ENCODE peak calls at places on chromosomes 4 and X, in six cellular contexts. Q is cardiac muscle cell, W is OCI-LY7, G is Peyer's patch, T is uterus, Y is prostate gland. I is an unnamed sample. For H3K4me1 and H3K36me3, the result is how much of the 10 kb centered on the place peaks cover.

GRCh38 chr4:122898370-122899150 is 23.8 kb downstream of the NUDT6 start:
- DNase-seq in T (no peak), Q (peak), W (no peak), G (no peak), Y (peak), I (peak)

GRCh38 chr4:82479562-82479961 is 49.2 kb downstream of the ENOPH1 start:
- DNase-seq in Y (no peak), T (no peak), W (no peak), G (no peak), Q (no peak), I (no peak)

GRCh38 chr4:9146967-9147366 is 23.2 kb upstream of the FAM90A26 start:
- DNase-seq in T (no peak), Q (no peak), W (no peak), G (no peak), Y (no peak), I (no peak)

GRCh38 chr4:162675661-162676060 is 491.0 kb downstream of the NAF1 start:
- DNase-seq in Y (no peak), W (no peak), G (no peak), T (no peak), Q (no peak), I (no peak)

GRCh38 chr4:64158648-64159326 is 250.5 kb downstream of the TECRL start:
- DNase-seq in G (peak), Q (peak), T (no peak), Y (peak), W (peak), I (peak)

GRCh38 chr4:156578713-156579112 is 392.9 kb downstream of the PDGFC start:
- DNase-seq in W (no peak), Y (no peak), T (no peak), Q (no peak), G (no peak), I (no peak)

GRCh38 chr4:140152760-140153418 is 1.1 kb downstream of the MAML3 start:
- DNase-seq in T (peak), W (peak), Q (peak), Y (peak), G (peak), I (no peak)

GRCh38 chr4:989722-990471 is 3.1 kb downstream of the IDUA start:
- DNase-seq in Y (no peak), G (no peak), T (no peak), W (no peak), Q (no peak), I (no peak)

GRCh38 chr4:186144596-186145569 is 40.4 kb downstream of the FAM149A start:
- DNase-seq in G (no peak), Y (peak), T (peak), Q (peak), W (no peak), I (no peak)

GRCh38 chrX:11968991-11969390 is 169.3 kb upstream of the FRMPD4 start:
- DNase-seq in Y (no peak), G (no peak), T (no peak), Q (peak), W (no peak), I (no peak)

GRCh38 chr4:124427095-124427767 is 285.3 kb downstream of the ANKRD50 start:
- DNase-seq in Q (peak), Y (no peak), G (no peak), T (no peak), W (no peak), I (peak)

GRCh38 chrX:1946974-1947373 is 332.1 kb downstream of the ASMT start:
- DNase-seq in T (no peak), G (no peak), Y (no peak), W (no peak), Q (no peak), I (no peak)

GRCh38 chr4:186701273-186701672 is 22.4 kb downstream of the FAT1 start:
- DNase-seq in G (no peak), Y (peak), Q (peak), T (no peak), W (no peak), I (no peak)

GRCh38 chr4:75718529-75718928 is 5.8 kb upstream of the USO1 start:
- DNase-seq in Q (no peak), Y (no peak), T (no peak), G (no peak), W (no peak), I (no peak)

GRCh38 chr4:163818673-163819072 is 324.2 kb downstream of the TMA16 start:
- DNase-seq in G (no peak), Q (no peak), T (no peak), Y (no peak), W (no peak), I (no peak)

GRCh38 chrX:99242001-99242400 is 1168.1 kb downstream of the PCDH19 start:
- DNase-seq in T (no peak), W (no peak), Q (no peak), Y (no peak), G (no peak), I (no peak)

GRCh38 chr4:81495308-81495707 is 23.6 kb upstream of the RASGEF1B start:
- DNase-seq in Q (no peak), T (no peak), W (no peak), Y (no peak), G (no peak), I (no peak)

GRCh38 chrX:103791826-103792458 is 15.3 kb downstream of the PLP1 start:
- DNase-seq in Q (peak), Y (no peak), T (no peak), W (no peak), G (no peak), I (no peak)

GRCh38 chr4:137267024-137267423 is 265.3 kb downstream of the PCDH18 start:
- DNase-seq in Q (peak), W (no peak), T (no peak), Y (no peak), G (no peak), I (no peak)

GRCh38 chr4:135724426-135724825 is 1522.8 kb upstream of the PABPC4L start:
- DNase-seq in W (no peak), G (no peak), T (no peak), Y (no peak), Q (no peak), I (no peak)

GRCh38 chrX:56790778-56791177 is 61.7 kb downstream of the NBDY start:
- DNase-seq in T (no peak), G (peak), Q (no peak), Y (no peak), W (no peak), I (no peak)

GRCh38 chrX:44954562-44954961 is 81.6 kb downstream of the KDM6A start:
- DNase-seq in Y (no peak), G (no peak), Q (no peak), W (no peak), T (no peak), I (no peak)

GRCh38 chrX:46710927-46711623 is 47.8 kb downstream of the SLC9A7 start:
- DNase-seq in G (no peak), Y (no peak), T (no peak), Q (no peak), W (peak), I (no peak)

GRCh38 chr4:119733431-119733830 is 104.8 kb upstream of the PDE5A start:
- DNase-seq in Q (no peak), T (no peak), G (no peak), Y (no peak), W (no peak), I (no peak)

GRCh38 chrX:153769865-153770605 is 6.0 kb downstream of the PLXNB3 start:
- DNase-seq in G (no peak), Q (no peak), W (no peak), T (no peak), Y (no peak), I (no peak)

GRCh38 chrX:7139202-7140081 is 8.1 kb upstream of the STS start:
- DNase-seq in Q (peak), Y (no peak), T (no peak), G (no peak), W (no peak), I (no peak)

GRCh38 chr4:102625232-102625930 is 124.2 kb downstream of the NFKB1 start:
- DNase-seq in T (peak), G (peak), Q (peak), W (peak), Y (no peak), I (no peak)

GRCh38 chrX:40091691-40092421 is 5.9 kb downstream of the BCOR start:
- DNase-seq in G (no peak), Q (no peak), Y (peak), W (no peak), T (no peak), I (no peak)
- H3K4me1 ChIP-seq in G (under half), Q (half or more), Y (under half), W (half or more), T (under half), I (under half)

GRCh38 chr4:68336530-68336929 is 13.4 kb downstream of the YTHDC1 start:
- DNase-seq in W (no peak), T (no peak), G (no peak), Y (no peak), Q (no peak), I (no peak)
- H3K36me3 ChIP-seq in W (half or more), T (under half), G (half or more), Y (under half), Q (half or more), I (under half)

DNA sequence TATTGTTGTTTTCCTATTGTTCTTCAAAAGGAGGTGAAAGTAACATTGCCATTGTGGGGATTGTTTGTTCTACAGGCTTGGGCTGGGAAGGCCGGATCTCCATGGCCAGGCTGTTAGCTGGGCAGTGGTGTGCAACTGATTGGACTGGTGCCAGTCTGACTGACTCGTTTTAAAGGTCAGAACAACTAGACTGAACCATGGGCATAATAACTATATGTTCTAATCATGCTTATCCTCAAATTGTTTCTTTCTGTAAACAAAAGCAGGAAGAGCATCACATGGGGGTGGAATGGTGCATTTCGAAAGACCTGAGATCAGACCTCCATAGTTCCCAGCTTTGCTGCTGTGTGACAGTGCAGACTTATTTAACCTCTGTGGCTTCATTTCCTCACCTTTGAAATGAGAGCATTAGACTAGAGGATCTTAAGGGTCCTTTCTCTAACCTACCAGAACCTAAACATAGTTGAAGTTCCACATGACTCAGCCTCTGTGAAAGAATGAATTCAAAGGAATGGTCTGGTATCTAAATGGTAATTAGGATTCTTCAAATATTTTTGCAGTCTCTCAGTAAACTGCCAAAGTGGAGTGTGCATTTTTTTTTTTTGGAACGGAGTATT is 66.7 kb upstream of the PGRMC2 start:
- DNase-seq in G (no peak), Q (peak), Y (no peak), W (no peak), T (no peak), I (peak)
- H3K4me1 ChIP-seq in G (under half), Q (under half), Y (under half), W (under half), T (under half), I (under half)

GRCh38 chr4:86791126-86791525 is 58.1 kb downstream of the SLC10A6 start:
- DNase-seq in T (no peak), Y (no peak), W (peak), G (no peak), Q (no peak), I (no peak)
- H3K36me3 ChIP-seq in T (under half), Y (under half), W (under half), G (under half), Q (under half), I (under half)

DNA sequence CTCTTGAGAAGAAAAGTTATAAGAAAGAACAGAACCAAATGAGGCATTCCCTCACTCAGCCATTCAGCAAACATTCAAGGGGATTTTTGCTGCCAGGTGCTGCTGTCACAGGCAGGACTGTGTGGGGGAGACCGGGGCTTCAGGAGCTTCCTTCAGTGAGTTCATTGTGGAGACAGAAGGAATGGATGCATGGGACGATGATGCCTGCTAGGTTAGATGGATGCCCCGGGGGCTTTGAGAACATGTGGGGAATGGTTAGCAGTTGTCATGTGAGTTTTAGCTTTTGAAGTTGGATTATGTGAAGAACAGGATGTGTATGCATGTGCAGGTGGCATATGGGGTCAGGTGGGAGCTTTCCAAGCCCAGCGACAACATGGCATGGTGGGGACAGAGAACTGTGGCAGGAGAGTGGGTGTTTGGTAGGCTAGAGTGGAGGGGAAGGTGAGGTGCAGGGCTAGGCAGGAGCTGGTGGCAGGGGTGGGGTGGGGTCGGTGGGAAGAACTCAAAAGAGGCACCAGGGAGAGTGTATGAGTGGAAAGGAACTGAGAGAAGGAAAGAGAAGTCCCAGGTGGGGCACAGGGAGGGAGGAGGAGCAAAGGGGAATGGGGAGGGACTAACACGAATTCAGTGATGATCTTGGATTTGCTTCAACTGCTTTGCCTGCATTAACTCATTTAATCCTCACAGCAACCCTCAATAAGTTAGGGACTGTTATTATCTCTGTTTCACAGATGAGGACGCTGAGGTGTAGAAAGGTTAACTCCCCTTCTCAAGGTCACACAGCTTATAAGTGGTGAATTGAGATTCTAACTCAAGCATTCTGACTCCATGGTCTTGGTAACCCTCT is 8.4 kb downstream of the DCUN1D4 start:
- DNase-seq in Q (no peak), Y (no peak), W (peak), T (no peak), G (no peak), I (no peak)
- H3K4me1 ChIP-seq in Q (under half), Y (under half), W (under half), T (under half), G (under half), I (under half)

GRCh38 chr4:77167866-77168265 is 10.9 kb downstream of the CCNG2 start:
- DNase-seq in G (no peak), W (no peak), Q (no peak), T (no peak), Y (no peak), I (no peak)
- H3K36me3 ChIP-seq in G (half or more), W (half or more), Q (under half), T (under half), Y (under half), I (under half)

GRCh38 chr4:2788532-2789103 is 4.3 kb upstream of the SH3BP2 start:
- DNase-seq in Y (no peak), T (no peak), G (no peak), Q (peak), W (no peak), I (no peak)
- H3K4me1 ChIP-seq in Y (under half), T (under half), G (under half), Q (under half), W (under half), I (under half)

GRCh38 chr4:40827774-40828173 is 78.0 kb downstream of the NSUN7 start:
- DNase-seq in G (no peak), T (no peak), Y (no peak), W (no peak), Q (no peak), I (no peak)
- H3K36me3 ChIP-seq in G (under half), T (under half), Y (under half), W (half or more), Q (under half), I (under half)

DNA sequence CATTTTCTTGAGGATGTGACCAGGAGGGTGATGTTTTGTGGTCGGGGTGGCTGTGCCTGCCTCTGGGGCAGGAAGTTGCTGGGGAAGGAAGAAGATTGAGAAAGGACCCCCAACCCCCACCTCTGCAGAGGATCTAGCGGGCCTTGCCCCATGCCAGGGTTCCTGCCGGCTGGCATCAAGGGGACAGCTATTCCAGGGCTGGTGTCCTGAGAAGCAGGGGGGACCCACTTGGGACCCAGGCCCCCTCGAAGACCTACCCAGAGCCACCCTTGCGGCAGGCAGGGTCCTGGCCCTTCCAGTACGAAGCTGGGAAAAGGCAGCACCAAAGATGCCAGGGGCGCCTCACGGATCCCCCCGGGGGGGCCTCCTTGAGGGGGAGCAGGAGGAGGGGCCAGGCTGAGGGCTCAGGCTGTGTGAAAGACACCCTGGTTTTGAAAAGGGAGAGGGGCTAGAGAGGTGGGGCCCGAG is 6.6 kb downstream of the SH3BP2 start:
- DNase-seq in Y (no peak), Q (no peak), T (peak), W (no peak), G (no peak), I (no peak)
- H3K4me1 ChIP-seq in Y (under half), Q (under half), T (under half), W (under half), G (under half), I (half or more)

GRCh38 chr4:118718511-118719170 is 33.4 kb downstream of the METTL14 start:
- DNase-seq in W (no peak), T (no peak), Y (no peak), G (no peak), Q (no peak), I (no peak)

GRCh38 chr4:118727360-118727759 is 42.2 kb downstream of the METTL14 start:
- DNase-seq in T (no peak), Q (no peak), W (no peak), Y (no peak), G (no peak), I (no peak)

DNA sequence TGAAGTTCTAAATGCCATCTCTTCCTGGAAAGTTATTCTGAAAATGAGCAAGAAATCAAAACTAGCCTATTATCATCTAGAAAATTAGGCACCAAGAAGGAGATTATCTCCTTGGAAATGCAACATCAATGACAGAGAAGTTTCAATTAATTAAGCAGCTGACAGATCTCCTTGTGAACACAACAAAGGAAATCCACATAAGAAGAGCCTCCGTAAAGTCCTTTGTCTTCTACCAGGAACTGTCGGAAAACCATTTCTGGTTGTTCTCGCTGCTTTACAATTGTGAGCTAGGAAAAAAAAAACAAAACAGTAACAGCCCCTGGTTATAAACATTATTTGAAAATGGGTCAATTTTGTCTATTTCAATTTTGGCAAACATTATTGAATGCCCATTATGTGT is 38.2 kb downstream of the METTL14 start:
- DNase-seq in W (no peak), Y (no peak), G (no peak), T (no peak), Q (no peak), I (no peak)
- H3K36me3 ChIP-seq in W (half or more), Y (under half), G (half or more), T (under half), Q (under half), I (under half)